ENCODE peak calls at places on chromosomes 5 and 9, in eight cellular contexts. M is OCI-LY7, B is fibroblast of pulmonary artery, E is MM.1S, S is sigmoid colon, V is foreskin fibroblast, D is GM12865, Y is fibroblast of the aortic adventitia. C is an unnamed sample.

GRCh38 chr5:55427157-55427556 is 107.6 kb downstream of the PLPP1 start:
- DNase-seq in D (no peak), S (no peak), M (no peak), V (peak; percentile 84), Y (peak; percentile 87), E (no peak), B (peak; percentile 70), C (no peak)

GRCh38 chr9:121105531-121105930 is 30.8 kb downstream of the CNTRL start:
- DNase-seq in B (no peak), S (no peak), E (no peak), D (no peak), V (no peak), M (no peak), Y (no peak), C (no peak)

GRCh38 chr9:129408535-129409215 is 212.2 kb downstream of the C9orf50 start:
- DNase-seq in S (no peak), B (no peak), V (no peak), M (no peak), Y (no peak), E (peak; percentile 63), D (no peak), C (no peak)

GRCh38 chr9:122978586-122978985 is 37.8 kb downstream of the RABGAP1 start:
- DNase-seq in B (no peak), M (no peak), E (no peak), S (no peak), D (no peak), V (no peak), Y (no peak), C (no peak)

GRCh38 chr5:140398379-140398811 is 3.2 kb upstream of the ANKHD1 start:
- DNase-seq in V (no peak), Y (no peak), M (no peak), E (no peak), D (no peak), B (peak; percentile 40), S (no peak), C (no peak)

GRCh38 chr9:87290241-87290700 is 207.4 kb upstream of the DAPK1 start:
- DNase-seq in E (no peak), Y (no peak), B (peak; percentile 66), S (no peak), M (no peak), D (no peak), V (no peak), C (no peak)

GRCh38 chr9:70805953-70806352 is 315.5 kb downstream of the TRPM3 start:
- DNase-seq in S (no peak), Y (no peak), V (peak; percentile 8), M (no peak), D (no peak), B (no peak), E (no peak), C (no peak)

GRCh38 chr5:167899490-167899889 is 392.0 kb upstream of the WWC1 start:
- DNase-seq in M (no peak), Y (no peak), E (no peak), D (no peak), B (peak; percentile 66), V (no peak), S (no peak), C (no peak)

GRCh38 chr5:131795128-131795719 is 1.6 kb downstream of the FNIP1 start:
- DNase-seq in S (no peak), B (no peak), E (no peak), V (no peak), M (no peak), D (peak; percentile 18), Y (peak; percentile 10), C (peak; percentile 28)

GRCh38 chr5:163504091-163504931 is 1.1 kb upstream of the MAT2B start:
- DNase-seq in V (peak; percentile 26), D (peak; percentile 56), E (peak; percentile 88), M (peak; percentile 45), Y (peak; percentile 80), B (peak; percentile 59), S (peak; percentile 76), C (peak; percentile 34)

GRCh38 chr9:81686614-81687520 is 2.5 kb downstream of the TLE1 start:
- DNase-seq in S (peak; percentile 93), B (peak; percentile 91), E (peak; percentile 64), M (no peak), V (peak; percentile 73), D (peak; percentile 83), Y (peak; percentile 89), C (peak; percentile 49)

GRCh38 chr5:90709323-90710148 is 150.9 kb downstream of the ADGRV1 start:
- DNase-seq in M (peak; percentile 6), V (peak; percentile 17), E (peak; percentile 16), B (peak; percentile 50), D (peak; percentile 53), Y (peak; percentile 36), S (no peak), C (peak; percentile 21)

GRCh38 chr5:125399885-125400284 is 653.4 kb upstream of the ZNF608 start:
- DNase-seq in M (no peak), S (no peak), B (no peak), D (no peak), Y (no peak), E (no peak), V (no peak), C (no peak)

GRCh38 chr5:132466453-132467291 is 23.9 kb downstream of the IRF1 start:
- DNase-seq in M (peak; percentile 84), E (peak; percentile 97), B (peak; percentile 42), S (peak; percentile 66), V (no peak), Y (no peak), D (peak; percentile 97), C (peak; percentile 60)

GRCh38 chr9:9498147-9498546 is 1114.7 kb downstream of the PTPRD start:
- DNase-seq in Y (no peak), V (no peak), B (no peak), E (no peak), D (no peak), S (no peak), M (no peak), C (no peak)

GRCh38 chr9:125428060-125428481 is 166.4 kb downstream of the GAPVD1 start:
- DNase-seq in Y (no peak), D (peak; percentile 46), E (peak; percentile 7), M (peak; percentile 64), S (no peak), V (no peak), B (peak; percentile 19), C (peak; percentile 75)

GRCh38 chr5:39076757-39077475 is 2.7 kb upstream of the RICTOR start:
- DNase-seq in D (peak; percentile 57), B (peak; percentile 31), V (peak; percentile 24), M (peak; percentile 49), Y (peak; percentile 40), S (no peak), E (peak; percentile 61), C (peak; percentile 59)

GRCh38 chr9:10251490-10251889 is 361.3 kb downstream of the PTPRD start:
- DNase-seq in B (peak; percentile 63), D (no peak), S (no peak), M (no peak), E (no peak), V (no peak), Y (peak; percentile 23), C (no peak)

GRCh38 chr9:98314381-98315066 is 59.1 kb upstream of the TBC1D2 start:
- DNase-seq in S (no peak), Y (peak; percentile 35), E (no peak), D (no peak), V (peak; percentile 57), B (peak; percentile 75), M (no peak), C (no peak)

GRCh38 chr5:136985785-136986475 is 513.2 kb downstream of the SPOCK1 start:
- DNase-seq in E (no peak), D (no peak), V (no peak), Y (no peak), M (no peak), S (no peak), B (peak; percentile 3), C (no peak)

GRCh38 chr5:136981936-136982335 is 517.2 kb downstream of the SPOCK1 start:
- DNase-seq in D (no peak), V (no peak), M (no peak), S (no peak), B (no peak), Y (no peak), E (no peak), C (no peak)

GRCh38 chr5:136979131-136979530 is 520.0 kb downstream of the SPOCK1 start:
- DNase-seq in Y (no peak), M (no peak), S (no peak), D (no peak), E (no peak), V (peak; percentile 3), B (peak; percentile 1), C (no peak)

GRCh38 chr5:136984772-136985455 is 514.2 kb downstream of the SPOCK1 start:
- DNase-seq in D (no peak), M (no peak), B (no peak), E (no peak), V (no peak), S (no peak), Y (no peak), C (no peak)
- TF ChIP-seq CTCF in D (no peak), M (no peak), B (no peak), E (no peak), V (no peak), S (no peak), Y (no peak), C (no peak)

GRCh38 chr5:133754575-133755169 is 142.3 kb upstream of the FSTL4 start:
- DNase-seq in V (peak; percentile 6), M (peak; percentile 43), B (peak; percentile 44), E (peak; percentile 60), S (no peak), D (peak; percentile 51), Y (peak; percentile 41), C (peak; percentile 53)
- TF ChIP-seq CTCF in V (peak; percentile 60), M (peak; percentile 75), B (peak; percentile 74), E (peak; percentile 68), S (no peak), D (peak; percentile 65), Y (peak; percentile 67), C (peak; percentile 73)

GRCh38 chr9:130770679-130771442 is 64.2 kb upstream of the ABL1 start:
- DNase-seq in D (peak; percentile 73), V (peak; percentile 56), S (no peak), B (peak; percentile 88), M (peak; percentile 49), E (peak; percentile 35), Y (peak; percentile 87), C (peak; percentile 63)
- TF ChIP-seq CTCF in D (peak; percentile 49), V (peak; percentile 44), S (peak; percentile 82), B (peak; percentile 67), M (peak; percentile 80), E (peak; percentile 63), Y (peak; percentile 66), C (peak; percentile 59)

DNA sequence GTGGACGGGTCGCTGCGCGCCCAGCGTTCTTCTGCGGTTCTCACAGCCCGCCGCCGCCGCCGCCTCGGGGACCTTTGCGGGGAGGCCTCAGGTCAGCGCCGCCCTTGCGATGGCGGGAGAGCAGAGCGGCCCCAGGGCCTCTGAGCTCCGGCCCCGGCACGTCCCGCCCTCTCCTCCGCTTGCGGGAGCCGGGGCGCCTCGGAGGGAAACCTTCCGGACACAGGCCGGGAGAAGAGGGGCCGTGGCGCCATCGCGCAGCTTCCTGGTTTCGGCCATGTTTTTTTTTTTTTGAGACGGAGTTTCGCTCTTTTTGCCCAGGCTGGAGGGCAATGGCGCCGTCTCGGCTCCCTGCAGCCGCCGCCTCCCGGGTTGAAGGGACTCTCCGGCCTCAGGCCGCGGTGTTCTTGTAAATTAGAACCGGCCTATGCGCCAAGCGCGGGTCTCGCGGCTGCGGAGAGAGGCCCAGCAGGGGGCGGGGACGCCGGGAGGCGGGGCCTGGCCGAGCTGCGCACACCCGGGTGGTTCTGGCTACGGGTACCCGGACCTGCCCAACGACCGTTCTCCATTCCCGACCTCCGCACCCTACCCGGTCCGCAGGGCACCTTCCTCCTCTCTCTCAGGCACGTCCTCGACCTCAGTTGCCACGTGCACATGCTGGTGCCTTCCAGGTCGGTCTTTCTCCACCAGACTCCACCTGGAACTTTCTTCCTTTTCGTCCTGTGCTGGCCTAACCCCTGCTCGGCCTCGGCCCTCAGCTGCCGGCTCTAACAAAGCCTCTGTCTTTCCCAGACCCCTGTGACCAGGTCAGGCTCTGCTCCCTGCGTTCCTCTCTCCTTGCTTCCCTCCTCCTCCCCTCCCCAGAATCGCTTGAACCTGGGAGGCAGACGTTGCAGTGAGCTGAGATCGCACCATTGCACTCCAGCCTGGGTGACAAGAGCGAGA is 28.8 kb upstream of the MGAT1 start:
- DNase-seq in B (peak; percentile 68), D (peak; percentile 90), S (peak; percentile 94), M (peak; percentile 82), E (peak; percentile 85), V (peak; percentile 77), Y (peak; percentile 66), C (peak; percentile 88)
- TF ChIP-seq CTCF in B (no peak), D (peak; percentile 17), S (peak; percentile 13), M (peak; percentile 28), E (no peak), V (no peak), Y (no peak), C (no peak)

C was measured in GM13977.